ENCODE peak calls at places on chromosomes 6 and 20, in seven cellular contexts. S is NCI-H345, T is T-cell, V is GM20000, N is brain microvascular endothelial cell, W is progenitor cell of endocrine pancreas, R is cerebellum. C is an unnamed sample.

GRCh38 chr6:13923527-13924145 is 1.1 kb upstream of the RNF182 start:
- DNase-seq in S (no peak), N (peak), V (peak), R (no peak), T (no peak), W (no peak), C (no peak)

GRCh38 chr6:134342972-134343371 is 25.1 kb upstream of the SGK1 start:
- DNase-seq in R (no peak), V (no peak), S (no peak), N (no peak), W (no peak), T (no peak), C (no peak)

GRCh38 chr20:25270829-25271251 is 23.0 kb downstream of the PYGB start:
- DNase-seq in N (no peak), R (no peak), W (no peak), S (peak), T (no peak), V (no peak), C (no peak)

GRCh38 chr6:116073765-116074450 is 13.2 kb upstream of the FRK start:
- DNase-seq in N (peak), T (no peak), W (no peak), R (no peak), S (no peak), V (no peak), C (no peak)

GRCh38 chr20:64131406-64131805 is 24.0 kb upstream of the NPBWR2 start:
- DNase-seq in T (no peak), V (no peak), S (peak), W (no peak), R (peak), N (no peak), C (no peak)

GRCh38 chr6:33752139-33753015 is 5.7 kb upstream of the IP6K3 start:
- DNase-seq in W (no peak), N (no peak), T (no peak), V (no peak), S (peak), R (no peak), C (no peak)

GRCh38 chr6:6686748-6687601 is 98.5 kb downstream of the LY86 start:
- DNase-seq in W (peak), V (no peak), R (peak), N (peak), S (peak), T (no peak), C (peak)

GRCh38 chr6:135054238-135054574 is 416 bp downstream of the HBS1L start:
- DNase-seq in T (no peak), W (no peak), S (peak), N (no peak), R (no peak), V (no peak), C (peak)

GRCh38 chr6:134920422-134920821 is 29.5 kb downstream of the ALDH8A1 start:
- DNase-seq in T (no peak), S (no peak), W (no peak), R (no peak), V (no peak), N (no peak), C (no peak)

GRCh38 chr6:158970640-158971291 is 29.2 kb downstream of the RSPH3 start:
- DNase-seq in S (no peak), N (no peak), W (no peak), R (no peak), T (no peak), V (no peak), C (no peak)

GRCh38 chr20:57266251-57267157 is at the start of gene BMP7:
- DNase-seq in W (peak), V (peak), S (peak), N (no peak), T (no peak), R (peak), C (no peak)

GRCh38 chr6:52984247-52984646 is 10.8 kb downstream of the GSTA4 start:
- DNase-seq in N (no peak), T (peak), R (no peak), V (no peak), W (no peak), S (no peak), C (peak)

GRCh38 chr6:128725271-128726233 is 157.4 kb upstream of the LAMA2 start:
- DNase-seq in N (peak), R (peak), S (no peak), V (peak), T (no peak), W (peak), C (no peak)

GRCh38 chr6:33901822-33902816 is 98.3 kb upstream of the MLN start:
- DNase-seq in R (no peak), W (no peak), V (no peak), S (no peak), N (no peak), T (no peak), C (no peak)

GRCh38 chr20:39602649-39603048 is 640.5 kb downstream of the DHX35 start:
- DNase-seq in V (no peak), R (no peak), T (no peak), S (no peak), N (no peak), W (no peak), C (no peak)

GRCh38 chr6:155247618-155248017 is 16.2 kb upstream of the CLDN20 start:
- DNase-seq in W (no peak), S (no peak), N (peak), V (no peak), T (no peak), R (no peak), C (no peak)

GRCh38 chr6:20056350-20056992 is 155.8 kb downstream of the MBOAT1 start:
- DNase-seq in W (no peak), R (peak), V (no peak), N (peak), S (peak), T (no peak), C (no peak)